ENCODE peak calls at places on chromosomes 13 and 19, in ten cellular contexts. One of them, this sample, is unnamed.

GRCh38 chr13:93230466-93230865 is 3.9 kb downstream of the GPC6 start:
- DNase-seq in fibroblast of pulmonary artery: peak; percentile 85
- DNase-seq in stimulated activated CD8-positive, alpha-beta memory T cell treated with anti-CD3 and anti-CD28 coated beads, Interleukin-7, amount 100 ng/mL, for 1 hour: no peak
- DNase-seq in endothelial cell: no peak
- DNase-seq in cardiac muscle cell: peak; percentile 88
- DNase-seq in SIG-M5: no peak
- DNase-seq in choroid plexus epithelial cell: peak; percentile 92
- DNase-seq in stimulated activated naive CD8-positive, alpha-beta T cell treated with anti-CD3 and anti-CD28 coated beads, Interleukin-15, Interleukin-2, amounts not matched to agents 100 U/mL and 50 U/mL, for 24 hours: no peak
- DNase-seq in activated naive CD4-positive, alpha-beta T cell: no peak
- DNase-seq in cardiac fibroblast: peak; percentile 76
- DNase-seq in this sample: no peak

GRCh38 chr13:72886272-72887062 is 104.5 kb downstream of the PIBF1 start:
- DNase-seq in cardiac fibroblast: peak; percentile 64
- DNase-seq in activated naive CD4-positive, alpha-beta T cell: no peak
- DNase-seq in cardiac muscle cell: peak; percentile 72
- DNase-seq in endothelial cell: no peak
- DNase-seq in choroid plexus epithelial cell: peak; percentile 53
- DNase-seq in stimulated activated CD8-positive, alpha-beta memory T cell treated with anti-CD3 and anti-CD28 coated beads, Interleukin-7, amount 100 ng/mL, for 1 hour: no peak
- DNase-seq in stimulated activated naive CD8-positive, alpha-beta T cell treated with anti-CD3 and anti-CD28 coated beads, Interleukin-15, Interleukin-2, amounts not matched to agents 100 U/mL and 50 U/mL, for 24 hours: no peak
- DNase-seq in SIG-M5: no peak
- DNase-seq in fibroblast of pulmonary artery: peak; percentile 74
- DNase-seq in this sample: no peak

GRCh38 chr13:20828540-20829364 is 55.0 kb upstream of the EEF1AKMT1 start:
- DNase-seq in stimulated activated CD8-positive, alpha-beta memory T cell treated with anti-CD3 and anti-CD28 coated beads, Interleukin-7, amount 100 ng/mL, for 1 hour: peak; percentile 4
- DNase-seq in choroid plexus epithelial cell: peak; percentile 74
- DNase-seq in endothelial cell: peak; percentile 43
- DNase-seq in stimulated activated naive CD8-positive, alpha-beta T cell treated with anti-CD3 and anti-CD28 coated beads, Interleukin-15, Interleukin-2, amounts not matched to agents 100 U/mL and 50 U/mL, for 24 hours: peak; percentile 25
- DNase-seq in SIG-M5: no peak
- DNase-seq in fibroblast of pulmonary artery: peak; percentile 72
- DNase-seq in activated naive CD4-positive, alpha-beta T cell: no peak
- DNase-seq in cardiac fibroblast: peak; percentile 78
- DNase-seq in cardiac muscle cell: peak; percentile 70
- DNase-seq in this sample: peak; percentile 21

GRCh38 chr13:73578251-73578875 is 519.6 kb downstream of the KLF5 start:
- DNase-seq in cardiac fibroblast: peak; percentile 46
- DNase-seq in fibroblast of pulmonary artery: peak; percentile 20
- DNase-seq in endothelial cell: no peak
- DNase-seq in SIG-M5: no peak
- DNase-seq in activated naive CD4-positive, alpha-beta T cell: no peak
- DNase-seq in stimulated activated CD8-positive, alpha-beta memory T cell treated with anti-CD3 and anti-CD28 coated beads, Interleukin-7, amount 100 ng/mL, for 1 hour: no peak
- DNase-seq in cardiac muscle cell: peak; percentile 47
- DNase-seq in stimulated activated naive CD8-positive, alpha-beta T cell treated with anti-CD3 and anti-CD28 coated beads, Interleukin-15, Interleukin-2, amounts not matched to agents 100 U/mL and 50 U/mL, for 24 hours: no peak
- DNase-seq in choroid plexus epithelial cell: peak; percentile 41
- DNase-seq in this sample: no peak

GRCh38 chr19:2711937-2712205 is 9.3 kb downstream of the DIRAS1 start:
- DNase-seq in stimulated activated CD8-positive, alpha-beta memory T cell treated with anti-CD3 and anti-CD28 coated beads, Interleukin-7, amount 100 ng/mL, for 1 hour: no peak
- DNase-seq in choroid plexus epithelial cell: no peak
- DNase-seq in endothelial cell: no peak
- DNase-seq in cardiac muscle cell: no peak
- DNase-seq in fibroblast of pulmonary artery: no peak
- DNase-seq in stimulated activated naive CD8-positive, alpha-beta T cell treated with anti-CD3 and anti-CD28 coated beads, Interleukin-15, Interleukin-2, amounts not matched to agents 100 U/mL and 50 U/mL, for 24 hours: no peak
- DNase-seq in SIG-M5: no peak
- DNase-seq in activated naive CD4-positive, alpha-beta T cell: no peak
- DNase-seq in cardiac fibroblast: no peak
- DNase-seq in this sample: no peak

GRCh38 chr13:31945202-31945978 is 86.2 kb upstream of the FRY start:
- DNase-seq in cardiac muscle cell: peak; percentile 79
- DNase-seq in activated naive CD4-positive, alpha-beta T cell: no peak
- DNase-seq in SIG-M5: no peak
- DNase-seq in fibroblast of pulmonary artery: peak; percentile 78
- DNase-seq in cardiac fibroblast: peak; percentile 88
- DNase-seq in stimulated activated CD8-positive, alpha-beta memory T cell treated with anti-CD3 and anti-CD28 coated beads, Interleukin-7, amount 100 ng/mL, for 1 hour: no peak
- DNase-seq in stimulated activated naive CD8-positive, alpha-beta T cell treated with anti-CD3 and anti-CD28 coated beads, Interleukin-15, Interleukin-2, amounts not matched to agents 100 U/mL and 50 U/mL, for 24 hours: no peak
- DNase-seq in choroid plexus epithelial cell: peak; percentile 74
- DNase-seq in endothelial cell: no peak
- DNase-seq in this sample: peak; percentile 24

GRCh38 chr13:100363874-100364273 is 224.7 kb downstream of the GGACT start:
- DNase-seq in activated naive CD4-positive, alpha-beta T cell: no peak
- DNase-seq in cardiac muscle cell: peak; percentile 9
- DNase-seq in fibroblast of pulmonary artery: peak; percentile 3
- DNase-seq in stimulated activated naive CD8-positive, alpha-beta T cell treated with anti-CD3 and anti-CD28 coated beads, Interleukin-15, Interleukin-2, amounts not matched to agents 100 U/mL and 50 U/mL, for 24 hours: no peak
- DNase-seq in cardiac fibroblast: peak; percentile 53
- DNase-seq in choroid plexus epithelial cell: peak; percentile 35
- DNase-seq in stimulated activated CD8-positive, alpha-beta memory T cell treated with anti-CD3 and anti-CD28 coated beads, Interleukin-7, amount 100 ng/mL, for 1 hour: no peak
- DNase-seq in endothelial cell: no peak
- DNase-seq in SIG-M5: no peak
- DNase-seq in this sample: peak; percentile 42

GRCh38 chr19:10808937-10809655 is 26.9 kb downstream of the TMED1 start:
- DNase-seq in endothelial cell: no peak
- DNase-seq in stimulated activated naive CD8-positive, alpha-beta T cell treated with anti-CD3 and anti-CD28 coated beads, Interleukin-15, Interleukin-2, amounts not matched to agents 100 U/mL and 50 U/mL, for 24 hours: peak; percentile 30
- DNase-seq in choroid plexus epithelial cell: peak; percentile 95
- DNase-seq in SIG-M5: no peak
- DNase-seq in fibroblast of pulmonary artery: peak; percentile 47
- DNase-seq in stimulated activated CD8-positive, alpha-beta memory T cell treated with anti-CD3 and anti-CD28 coated beads, Interleukin-7, amount 100 ng/mL, for 1 hour: no peak
- DNase-seq in activated naive CD4-positive, alpha-beta T cell: no peak
- DNase-seq in cardiac fibroblast: peak; percentile 44
- DNase-seq in cardiac muscle cell: peak; percentile 55
- DNase-seq in this sample: no peak

GRCh38 chr13:44107357-44108121 is 227.8 kb downstream of the LACC1 start:
- DNase-seq in stimulated activated CD8-positive, alpha-beta memory T cell treated with anti-CD3 and anti-CD28 coated beads, Interleukin-7, amount 100 ng/mL, for 1 hour: no peak
- DNase-seq in choroid plexus epithelial cell: no peak
- DNase-seq in SIG-M5: no peak
- DNase-seq in cardiac fibroblast: no peak
- DNase-seq in cardiac muscle cell: no peak
- DNase-seq in stimulated activated naive CD8-positive, alpha-beta T cell treated with anti-CD3 and anti-CD28 coated beads, Interleukin-15, Interleukin-2, amounts not matched to agents 100 U/mL and 50 U/mL, for 24 hours: no peak
- DNase-seq in endothelial cell: no peak
- DNase-seq in activated naive CD4-positive, alpha-beta T cell: no peak
- DNase-seq in fibroblast of pulmonary artery: no peak
- DNase-seq in this sample: no peak

GRCh38 chr19:3336680-3337523 is 29.5 kb upstream of the NFIC start:
- DNase-seq in stimulated activated naive CD8-positive, alpha-beta T cell treated with anti-CD3 and anti-CD28 coated beads, Interleukin-15, Interleukin-2, amounts not matched to agents 100 U/mL and 50 U/mL, for 24 hours: no peak
- DNase-seq in cardiac fibroblast: peak; percentile 65
- DNase-seq in choroid plexus epithelial cell: peak; percentile 60
- DNase-seq in activated naive CD4-positive, alpha-beta T cell: no peak
- DNase-seq in stimulated activated CD8-positive, alpha-beta memory T cell treated with anti-CD3 and anti-CD28 coated beads, Interleukin-7, amount 100 ng/mL, for 1 hour: no peak
- DNase-seq in fibroblast of pulmonary artery: peak; percentile 88
- DNase-seq in cardiac muscle cell: peak; percentile 92
- DNase-seq in endothelial cell: no peak
- DNase-seq in SIG-M5: no peak
- DNase-seq in this sample: peak; percentile 76

GRCh38 chr19:51271015-51271600 is 20.2 kb downstream of the SIGLECL1 start:
- DNase-seq in cardiac fibroblast: peak; percentile 1
- DNase-seq in cardiac muscle cell: no peak
- DNase-seq in choroid plexus epithelial cell: no peak
- DNase-seq in fibroblast of pulmonary artery: no peak
- DNase-seq in endothelial cell: no peak
- DNase-seq in stimulated activated CD8-positive, alpha-beta memory T cell treated with anti-CD3 and anti-CD28 coated beads, Interleukin-7, amount 100 ng/mL, for 1 hour: no peak
- DNase-seq in SIG-M5: no peak
- DNase-seq in activated naive CD4-positive, alpha-beta T cell: no peak
- DNase-seq in stimulated activated naive CD8-positive, alpha-beta T cell treated with anti-CD3 and anti-CD28 coated beads, Interleukin-15, Interleukin-2, amounts not matched to agents 100 U/mL and 50 U/mL, for 24 hours: no peak
- DNase-seq in this sample: no peak

GRCh38 chr13:45331981-45332830 is 8.8 kb downstream of the TPT1 start:
- DNase-seq in endothelial cell: no peak
- DNase-seq in fibroblast of pulmonary artery: peak; percentile 99
- DNase-seq in SIG-M5: no peak
- DNase-seq in choroid plexus epithelial cell: peak; percentile 77
- DNase-seq in stimulated activated CD8-positive, alpha-beta memory T cell treated with anti-CD3 and anti-CD28 coated beads, Interleukin-7, amount 100 ng/mL, for 1 hour: no peak
- DNase-seq in cardiac fibroblast: peak; percentile 98
- DNase-seq in cardiac muscle cell: peak; percentile 95
- DNase-seq in stimulated activated naive CD8-positive, alpha-beta T cell treated with anti-CD3 and anti-CD28 coated beads, Interleukin-15, Interleukin-2, amounts not matched to agents 100 U/mL and 50 U/mL, for 24 hours: no peak
- DNase-seq in activated naive CD4-positive, alpha-beta T cell: no peak
- DNase-seq in this sample: no peak

GRCh38 chr19:7242601-7243258 is 51.5 kb downstream of the INSR start:
- DNase-seq in stimulated activated CD8-positive, alpha-beta memory T cell treated with anti-CD3 and anti-CD28 coated beads, Interleukin-7, amount 100 ng/mL, for 1 hour: no peak
- DNase-seq in stimulated activated naive CD8-positive, alpha-beta T cell treated with anti-CD3 and anti-CD28 coated beads, Interleukin-15, Interleukin-2, amounts not matched to agents 100 U/mL and 50 U/mL, for 24 hours: no peak
- DNase-seq in SIG-M5: no peak
- DNase-seq in endothelial cell: no peak
- DNase-seq in fibroblast of pulmonary artery: peak; percentile 66
- DNase-seq in cardiac fibroblast: peak; percentile 94
- DNase-seq in choroid plexus epithelial cell: peak; percentile 60
- DNase-seq in activated naive CD4-positive, alpha-beta T cell: no peak
- DNase-seq in cardiac muscle cell: peak; percentile 59
- DNase-seq in this sample: no peak

GRCh38 chr13:34719060-34719875 is 222.8 kb upstream of the NBEA start:
- DNase-seq in cardiac fibroblast: peak; percentile 28
- DNase-seq in choroid plexus epithelial cell: no peak
- DNase-seq in stimulated activated naive CD8-positive, alpha-beta T cell treated with anti-CD3 and anti-CD28 coated beads, Interleukin-15, Interleukin-2, amounts not matched to agents 100 U/mL and 50 U/mL, for 24 hours: no peak
- DNase-seq in cardiac muscle cell: no peak
- DNase-seq in stimulated activated CD8-positive, alpha-beta memory T cell treated with anti-CD3 and anti-CD28 coated beads, Interleukin-7, amount 100 ng/mL, for 1 hour: no peak
- DNase-seq in SIG-M5: no peak
- DNase-seq in endothelial cell: no peak
- DNase-seq in activated naive CD4-positive, alpha-beta T cell: no peak
- DNase-seq in fibroblast of pulmonary artery: no peak
- DNase-seq in this sample: peak; percentile 80

GRCh38 chr19:35479278-35479677 is 11.0 kb downstream of the KRTDAP start:
- DNase-seq in fibroblast of pulmonary artery: no peak
- DNase-seq in activated naive CD4-positive, alpha-beta T cell: no peak
- DNase-seq in stimulated activated naive CD8-positive, alpha-beta T cell treated with anti-CD3 and anti-CD28 coated beads, Interleukin-15, Interleukin-2, amounts not matched to agents 100 U/mL and 50 U/mL, for 24 hours: no peak
- DNase-seq in choroid plexus epithelial cell: no peak
- DNase-seq in SIG-M5: no peak
- DNase-seq in cardiac fibroblast: no peak
- DNase-seq in cardiac muscle cell: no peak
- DNase-seq in stimulated activated CD8-positive, alpha-beta memory T cell treated with anti-CD3 and anti-CD28 coated beads, Interleukin-7, amount 100 ng/mL, for 1 hour: no peak
- DNase-seq in endothelial cell: no peak
- DNase-seq in this sample: no peak

GRCh38 chr19:13839193-13839937 is 37.6 kb upstream of the NANOS3 start:
- DNase-seq in stimulated activated CD8-positive, alpha-beta memory T cell treated with anti-CD3 and anti-CD28 coated beads, Interleukin-7, amount 100 ng/mL, for 1 hour: peak; percentile 67
- DNase-seq in activated naive CD4-positive, alpha-beta T cell: peak; percentile 53
- DNase-seq in choroid plexus epithelial cell: peak; percentile 75
- DNase-seq in fibroblast of pulmonary artery: peak; percentile 86
- DNase-seq in endothelial cell: no peak
- DNase-seq in SIG-M5: peak; percentile 29
- DNase-seq in stimulated activated naive CD8-positive, alpha-beta T cell treated with anti-CD3 and anti-CD28 coated beads, Interleukin-15, Interleukin-2, amounts not matched to agents 100 U/mL and 50 U/mL, for 24 hours: peak; percentile 91
- DNase-seq in cardiac muscle cell: peak; percentile 86
- DNase-seq in cardiac fibroblast: peak; percentile 93
- DNase-seq in this sample: no peak

GRCh38 chr13:63184693-63185092 is 1769.0 kb upstream of the PCDH20 start:
- DNase-seq in endothelial cell: no peak
- DNase-seq in activated naive CD4-positive, alpha-beta T cell: no peak
- DNase-seq in stimulated activated CD8-positive, alpha-beta memory T cell treated with anti-CD3 and anti-CD28 coated beads, Interleukin-7, amount 100 ng/mL, for 1 hour: no peak
- DNase-seq in stimulated activated naive CD8-positive, alpha-beta T cell treated with anti-CD3 and anti-CD28 coated beads, Interleukin-15, Interleukin-2, amounts not matched to agents 100 U/mL and 50 U/mL, for 24 hours: no peak
- DNase-seq in cardiac fibroblast: peak; percentile 69
- DNase-seq in choroid plexus epithelial cell: peak; percentile 86
- DNase-seq in SIG-M5: no peak
- DNase-seq in fibroblast of pulmonary artery: peak; percentile 51
- DNase-seq in cardiac muscle cell: peak; percentile 48
- DNase-seq in this sample: no peak

GRCh38 chr13:113804017-113804702 is 45.1 kb downstream of the TMEM255B start:
- DNase-seq in cardiac muscle cell: no peak
- DNase-seq in endothelial cell: no peak
- DNase-seq in stimulated activated naive CD8-positive, alpha-beta T cell treated with anti-CD3 and anti-CD28 coated beads, Interleukin-15, Interleukin-2, amounts not matched to agents 100 U/mL and 50 U/mL, for 24 hours: no peak
- DNase-seq in stimulated activated CD8-positive, alpha-beta memory T cell treated with anti-CD3 and anti-CD28 coated beads, Interleukin-7, amount 100 ng/mL, for 1 hour: no peak
- DNase-seq in fibroblast of pulmonary artery: no peak
- DNase-seq in choroid plexus epithelial cell: no peak
- DNase-seq in SIG-M5: no peak
- DNase-seq in activated naive CD4-positive, alpha-beta T cell: no peak
- DNase-seq in cardiac fibroblast: no peak
- DNase-seq in this sample: no peak

GRCh38 chr13:80716610-80717081 is 375.7 kb upstream of the SPRY2 start:
- DNase-seq in endothelial cell: no peak
- DNase-seq in stimulated activated naive CD8-positive, alpha-beta T cell treated with anti-CD3 and anti-CD28 coated beads, Interleukin-15, Interleukin-2, amounts not matched to agents 100 U/mL and 50 U/mL, for 24 hours: no peak
- DNase-seq in activated naive CD4-positive, alpha-beta T cell: no peak
- DNase-seq in fibroblast of pulmonary artery: peak; percentile 78
- DNase-seq in stimulated activated CD8-positive, alpha-beta memory T cell treated with anti-CD3 and anti-CD28 coated beads, Interleukin-7, amount 100 ng/mL, for 1 hour: no peak
- DNase-seq in cardiac fibroblast: peak; percentile 48
- DNase-seq in choroid plexus epithelial cell: peak; percentile 90
- DNase-seq in SIG-M5: peak; percentile 21
- DNase-seq in cardiac muscle cell: peak; percentile 83
- DNase-seq in this sample: peak; percentile 3

GRCh38 chr13:24683833-24684599 is 3.8 kb downstream of the ATP12A start:
- DNase-seq in fibroblast of pulmonary artery: peak; percentile 60
- DNase-seq in SIG-M5: no peak
- DNase-seq in cardiac fibroblast: peak; percentile 31
- DNase-seq in endothelial cell: peak; percentile 82
- DNase-seq in activated naive CD4-positive, alpha-beta T cell: peak; percentile 3
- DNase-seq in stimulated activated CD8-positive, alpha-beta memory T cell treated with anti-CD3 and anti-CD28 coated beads, Interleukin-7, amount 100 ng/mL, for 1 hour: peak; percentile 20
- DNase-seq in stimulated activated naive CD8-positive, alpha-beta T cell treated with anti-CD3 and anti-CD28 coated beads, Interleukin-15, Interleukin-2, amounts not matched to agents 100 U/mL and 50 U/mL, for 24 hours: peak; percentile 80
- DNase-seq in cardiac muscle cell: peak; percentile 64
- DNase-seq in choroid plexus epithelial cell: peak; percentile 51
- DNase-seq in this sample: peak; percentile 21

GRCh38 chr19:6278740-6279619 is 795 bp downstream of the MLLT1 start:
- DNase-seq in cardiac muscle cell: no peak
- DNase-seq in endothelial cell: no peak
- DNase-seq in cardiac fibroblast: no peak
- DNase-seq in activated naive CD4-positive, alpha-beta T cell: no peak
- DNase-seq in stimulated activated naive CD8-positive, alpha-beta T cell treated with anti-CD3 and anti-CD28 coated beads, Interleukin-15, Interleukin-2, amounts not matched to agents 100 U/mL and 50 U/mL, for 24 hours: no peak
- DNase-seq in stimulated activated CD8-positive, alpha-beta memory T cell treated with anti-CD3 and anti-CD28 coated beads, Interleukin-7, amount 100 ng/mL, for 1 hour: no peak
- DNase-seq in fibroblast of pulmonary artery: no peak
- DNase-seq in SIG-M5: no peak
- DNase-seq in choroid plexus epithelial cell: no peak
- DNase-seq in this sample: no peak

GRCh38 chr13:51557875-51558604 is 26.2 kb upstream of the WDFY2 start:
- DNase-seq in endothelial cell: no peak
- DNase-seq in fibroblast of pulmonary artery: peak; percentile 84
- DNase-seq in stimulated activated naive CD8-positive, alpha-beta T cell treated with anti-CD3 and anti-CD28 coated beads, Interleukin-15, Interleukin-2, amounts not matched to agents 100 U/mL and 50 U/mL, for 24 hours: no peak
- DNase-seq in stimulated activated CD8-positive, alpha-beta memory T cell treated with anti-CD3 and anti-CD28 coated beads, Interleukin-7, amount 100 ng/mL, for 1 hour: no peak
- DNase-seq in activated naive CD4-positive, alpha-beta T cell: no peak
- DNase-seq in cardiac muscle cell: peak; percentile 84
- DNase-seq in SIG-M5: no peak
- DNase-seq in choroid plexus epithelial cell: peak; percentile 79
- DNase-seq in cardiac fibroblast: peak; percentile 86
- DNase-seq in this sample: no peak

GRCh38 chr13:79724348-79725103 is 243.6 kb downstream of the NDFIP2 start:
- DNase-seq in SIG-M5: no peak
- DNase-seq in endothelial cell: no peak
- DNase-seq in activated naive CD4-positive, alpha-beta T cell: no peak
- DNase-seq in cardiac fibroblast: peak; percentile 55
- DNase-seq in stimulated activated CD8-positive, alpha-beta memory T cell treated with anti-CD3 and anti-CD28 coated beads, Interleukin-7, amount 100 ng/mL, for 1 hour: no peak
- DNase-seq in choroid plexus epithelial cell: no peak
- DNase-seq in stimulated activated naive CD8-positive, alpha-beta T cell treated with anti-CD3 and anti-CD28 coated beads, Interleukin-15, Interleukin-2, amounts not matched to agents 100 U/mL and 50 U/mL, for 24 hours: no peak
- DNase-seq in fibroblast of pulmonary artery: peak; percentile 21
- DNase-seq in cardiac muscle cell: no peak
- DNase-seq in this sample: no peak

GRCh38 chr19:47321582-47321981 is 10.4 kb upstream of the C5AR2 start:
- DNase-seq in cardiac fibroblast: no peak
- DNase-seq in stimulated activated naive CD8-positive, alpha-beta T cell treated with anti-CD3 and anti-CD28 coated beads, Interleukin-15, Interleukin-2, amounts not matched to agents 100 U/mL and 50 U/mL, for 24 hours: no peak
- DNase-seq in activated naive CD4-positive, alpha-beta T cell: no peak
- DNase-seq in SIG-M5: no peak
- DNase-seq in endothelial cell: no peak
- DNase-seq in cardiac muscle cell: no peak
- DNase-seq in fibroblast of pulmonary artery: no peak
- DNase-seq in choroid plexus epithelial cell: no peak
- DNase-seq in stimulated activated CD8-positive, alpha-beta memory T cell treated with anti-CD3 and anti-CD28 coated beads, Interleukin-7, amount 100 ng/mL, for 1 hour: no peak
- DNase-seq in this sample: no peak

GRCh38 chr19:10173527-10173926 is 21.2 kb downstream of the DNMT1 start:
- DNase-seq in fibroblast of pulmonary artery: peak; percentile 32
- DNase-seq in cardiac muscle cell: peak; percentile 45
- DNase-seq in stimulated activated CD8-positive, alpha-beta memory T cell treated with anti-CD3 and anti-CD28 coated beads, Interleukin-7, amount 100 ng/mL, for 1 hour: no peak
- DNase-seq in SIG-M5: no peak
- DNase-seq in cardiac fibroblast: peak; percentile 53
- DNase-seq in endothelial cell: no peak
- DNase-seq in stimulated activated naive CD8-positive, alpha-beta T cell treated with anti-CD3 and anti-CD28 coated beads, Interleukin-15, Interleukin-2, amounts not matched to agents 100 U/mL and 50 U/mL, for 24 hours: no peak
- DNase-seq in choroid plexus epithelial cell: peak; percentile 45
- DNase-seq in activated naive CD4-positive, alpha-beta T cell: no peak
- DNase-seq in this sample: no peak

GRCh38 chr13:26988059-26988769 is 183.4 kb downstream of the USP12 start:
- DNase-seq in stimulated activated naive CD8-positive, alpha-beta T cell treated with anti-CD3 and anti-CD28 coated beads, Interleukin-15, Interleukin-2, amounts not matched to agents 100 U/mL and 50 U/mL, for 24 hours: no peak
- DNase-seq in cardiac fibroblast: no peak
- DNase-seq in endothelial cell: no peak
- DNase-seq in activated naive CD4-positive, alpha-beta T cell: no peak
- DNase-seq in cardiac muscle cell: no peak
- DNase-seq in fibroblast of pulmonary artery: no peak
- DNase-seq in SIG-M5: no peak
- DNase-seq in choroid plexus epithelial cell: no peak
- DNase-seq in stimulated activated CD8-positive, alpha-beta memory T cell treated with anti-CD3 and anti-CD28 coated beads, Interleukin-7, amount 100 ng/mL, for 1 hour: no peak
- DNase-seq in this sample: no peak

GRCh38 chr19:10100163-10100785 is 2.2 kb downstream of the ANGPTL6 start:
- DNase-seq in endothelial cell: no peak
- DNase-seq in choroid plexus epithelial cell: no peak
- DNase-seq in stimulated activated CD8-positive, alpha-beta memory T cell treated with anti-CD3 and anti-CD28 coated beads, Interleukin-7, amount 100 ng/mL, for 1 hour: no peak
- DNase-seq in SIG-M5: no peak
- DNase-seq in cardiac muscle cell: no peak
- DNase-seq in stimulated activated naive CD8-positive, alpha-beta T cell treated with anti-CD3 and anti-CD28 coated beads, Interleukin-15, Interleukin-2, amounts not matched to agents 100 U/mL and 50 U/mL, for 24 hours: no peak
- DNase-seq in fibroblast of pulmonary artery: no peak
- DNase-seq in activated naive CD4-positive, alpha-beta T cell: no peak
- DNase-seq in cardiac fibroblast: no peak
- DNase-seq in this sample: no peak

GRCh38 chr19:31350693-31351211 is 1.5 kb upstream of the TSHZ3 start:
- DNase-seq in SIG-M5: no peak
- DNase-seq in endothelial cell: peak; percentile 66
- DNase-seq in stimulated activated naive CD8-positive, alpha-beta T cell treated with anti-CD3 and anti-CD28 coated beads, Interleukin-15, Interleukin-2, amounts not matched to agents 100 U/mL and 50 U/mL, for 24 hours: peak; percentile 46
- DNase-seq in activated naive CD4-positive, alpha-beta T cell: no peak
- DNase-seq in choroid plexus epithelial cell: peak; percentile 67
- DNase-seq in fibroblast of pulmonary artery: peak; percentile 56
- DNase-seq in cardiac fibroblast: peak; percentile 48
- DNase-seq in stimulated activated CD8-positive, alpha-beta memory T cell treated with anti-CD3 and anti-CD28 coated beads, Interleukin-7, amount 100 ng/mL, for 1 hour: no peak
- DNase-seq in cardiac muscle cell: peak; percentile 66
- DNase-seq in this sample: no peak

This sample was measured in NCI-H2081.